ENCODE peak calls at places on chromosomes 16 and 17, in four cellular contexts. A is GM23338; N is ecto neural progenitor cell; B is activated CD4-positive, alpha-beta T cell treated with anti-CD3 and anti-CD28 coated beads, Interleukin-2, amount 50 U/mL, for 48 hours. W is an unnamed sample.

GRCh38 chr16:30076276-30076791 is 540 bp downstream of the PPP4C start:
- DNase-seq in A (no peak), N (no peak), B (no peak), W (no peak)

GRCh38 chr17:68981288-68981687 is 26.1 kb upstream of the ABCA8 start:
- DNase-seq in A (no peak), N (no peak), B (no peak), W (peak)

GRCh38 chr17:3557768-3558583 is at the start of gene TRPV3:
- DNase-seq in A (no peak), N (peak), B (peak), W (no peak)

GRCh38 chr16:27230562-27230991 is 27.3 kb downstream of the KDM8 start:
- DNase-seq in A (peak), N (no peak), B (peak), W (no peak)

GRCh38 chr17:17505610-17506171 is 9.5 kb upstream of the RASD1 start:
- DNase-seq in A (no peak), N (no peak), B (no peak), W (no peak)

GRCh38 chr16:77330332-77331043 is 104.3 kb downstream of the ADAMTS18 start:
- DNase-seq in A (no peak), N (peak), B (no peak), W (no peak)

GRCh38 chr16:71358464-71359031 is at the start of gene CALB2:
- DNase-seq in A (peak), N (peak), B (peak), W (peak)

GRCh38 chr17:50148226-50149098 is 2.0 kb downstream of the PPP1R9B start:
- DNase-seq in A (peak), N (peak), B (peak), W (peak)

GRCh38 chr17:50189396-50190277 is 11.8 kb downstream of the COL1A1 start:
- DNase-seq in A (no peak), N (no peak), B (no peak), W (no peak)

GRCh38 chr17:82231312-82231561 is 2.4 kb downstream of the SLC16A3 start:
- DNase-seq in A (no peak), N (no peak), B (no peak), W (no peak)

GRCh38 chr16:50002190-50002589 is 22.8 kb upstream of the CNEP1R1 start:
- DNase-seq in A (no peak), N (no peak), B (no peak), W (no peak)

GRCh38 chr16:71337631-71338030 is 20.9 kb upstream of the CALB2 start:
- DNase-seq in A (no peak), N (no peak), B (no peak), W (no peak)

GRCh38 chr17:27294689-27295630 is 1.0 kb downstream of the WSB1 start:
- DNase-seq in A (peak), N (no peak), B (peak), W (peak)

GRCh38 chr17:77097772-77098171 is 43.0 kb upstream of the SEC14L1 start:
- DNase-seq in A (no peak), N (no peak), B (no peak), W (no peak)

GRCh38 chr16:27822529-27823437 is 240.7 kb downstream of the GSG1L start:
- DNase-seq in A (no peak), N (no peak), B (no peak), W (no peak)

GRCh38 chr16:58196898-58197313 is 1.0 kb downstream of the CSNK2A2 start:
- DNase-seq in A (peak), N (no peak), B (no peak), W (no peak)

GRCh38 chr17:46179375-46179999 is 13.7 kb downstream of the KANSL1 start:
- DNase-seq in A (peak), N (no peak), B (no peak), W (no peak)

GRCh38 chr17:1491406-1492248 is 859 bp downstream of the MYO1C start:
- DNase-seq in A (peak), N (peak), B (peak), W (peak)

GRCh38 chr17:56230660-56231059 is 77.4 kb downstream of the ANKFN1 start:
- DNase-seq in A (no peak), N (no peak), B (no peak), W (peak)